ENCODE peak calls at places on chromosomes 12 and 14, in ten cellular contexts. One of them, this sample, is unnamed.

GRCh38 chr12:116404913-116405611 is 127.6 kb upstream of the MED13L start:
- DNase-seq in activated CD4-positive, alpha-beta T cell treated with anti-CD3 and anti-CD28 coated beads, Interleukin-2, amount 10 ng/mL, durations not matched to agents 7 days and 5 days: no peak
- DNase-seq in T-cell: no peak
- DNase-seq in EL: no peak
- DNase-seq in endothelial cell: no peak
- DNase-seq in colonic mucosa: peak
- DNase-seq in Right ventricle myocardium inferior: no peak
- DNase-seq in KBM-7: no peak
- DNase-seq in HuH-7.5: no peak
- DNase-seq in neural progenitor cell: no peak
- DNase-seq in this sample: no peak

GRCh38 chr12:11830298-11830937 is 180.9 kb downstream of the ETV6 start:
- DNase-seq in activated CD4-positive, alpha-beta T cell treated with anti-CD3 and anti-CD28 coated beads, Interleukin-2, amount 10 ng/mL, durations not matched to agents 7 days and 5 days: no peak
- DNase-seq in T-cell: no peak
- DNase-seq in EL: no peak
- DNase-seq in endothelial cell: no peak
- DNase-seq in colonic mucosa: no peak
- DNase-seq in Right ventricle myocardium inferior: no peak
- DNase-seq in KBM-7: no peak
- DNase-seq in HuH-7.5: no peak
- DNase-seq in neural progenitor cell: no peak
- DNase-seq in this sample: no peak

GRCh38 chr12:115756804-115757203 is 520.7 kb downstream of the MED13L start:
- DNase-seq in activated CD4-positive, alpha-beta T cell treated with anti-CD3 and anti-CD28 coated beads, Interleukin-2, amount 10 ng/mL, durations not matched to agents 7 days and 5 days: no peak
- DNase-seq in T-cell: no peak
- DNase-seq in EL: peak
- DNase-seq in endothelial cell: no peak
- DNase-seq in colonic mucosa: no peak
- DNase-seq in Right ventricle myocardium inferior: no peak
- DNase-seq in KBM-7: no peak
- DNase-seq in HuH-7.5: no peak
- DNase-seq in neural progenitor cell: no peak
- DNase-seq in this sample: no peak

GRCh38 chr12:123267991-123268843 is 3.4 kb downstream of the CDK2AP1 start:
- DNase-seq in activated CD4-positive, alpha-beta T cell treated with anti-CD3 and anti-CD28 coated beads, Interleukin-2, amount 10 ng/mL, durations not matched to agents 7 days and 5 days: no peak
- DNase-seq in T-cell: no peak
- DNase-seq in EL: no peak
- DNase-seq in endothelial cell: peak
- DNase-seq in colonic mucosa: peak
- DNase-seq in Right ventricle myocardium inferior: peak
- DNase-seq in KBM-7: peak
- DNase-seq in HuH-7.5: no peak
- DNase-seq in neural progenitor cell: no peak
- DNase-seq in this sample: peak

GRCh38 chr12:29640589-29641345 is 143.0 kb downstream of the TMTC1 start:
- DNase-seq in activated CD4-positive, alpha-beta T cell treated with anti-CD3 and anti-CD28 coated beads, Interleukin-2, amount 10 ng/mL, durations not matched to agents 7 days and 5 days: no peak
- DNase-seq in T-cell: no peak
- DNase-seq in EL: peak
- DNase-seq in endothelial cell: no peak
- DNase-seq in colonic mucosa: no peak
- DNase-seq in Right ventricle myocardium inferior: peak
- DNase-seq in KBM-7: no peak
- DNase-seq in HuH-7.5: no peak
- DNase-seq in neural progenitor cell: peak
- DNase-seq in this sample: peak

GRCh38 chr12:113465808-113466769 is 5.6 kb downstream of the LHX5 start:
- DNase-seq in activated CD4-positive, alpha-beta T cell treated with anti-CD3 and anti-CD28 coated beads, Interleukin-2, amount 10 ng/mL, durations not matched to agents 7 days and 5 days: no peak
- DNase-seq in T-cell: no peak
- DNase-seq in EL: no peak
- DNase-seq in endothelial cell: no peak
- DNase-seq in colonic mucosa: no peak
- DNase-seq in Right ventricle myocardium inferior: no peak
- DNase-seq in KBM-7: no peak
- DNase-seq in HuH-7.5: no peak
- DNase-seq in neural progenitor cell: peak
- DNase-seq in this sample: no peak

GRCh38 chr14:105012171-105012985 is 8.5 kb downstream of the CDCA4 start:
- DNase-seq in activated CD4-positive, alpha-beta T cell treated with anti-CD3 and anti-CD28 coated beads, Interleukin-2, amount 10 ng/mL, durations not matched to agents 7 days and 5 days: no peak
- DNase-seq in T-cell: no peak
- DNase-seq in EL: no peak
- DNase-seq in endothelial cell: no peak
- DNase-seq in colonic mucosa: no peak
- DNase-seq in Right ventricle myocardium inferior: peak
- DNase-seq in KBM-7: no peak
- DNase-seq in HuH-7.5: no peak
- DNase-seq in neural progenitor cell: no peak
- DNase-seq in this sample: no peak

GRCh38 chr14:95222151-95222631 is 64.9 kb upstream of the DICER1 start:
- DNase-seq in activated CD4-positive, alpha-beta T cell treated with anti-CD3 and anti-CD28 coated beads, Interleukin-2, amount 10 ng/mL, durations not matched to agents 7 days and 5 days: no peak
- DNase-seq in T-cell: no peak
- DNase-seq in EL: peak
- DNase-seq in endothelial cell: no peak
- DNase-seq in colonic mucosa: no peak
- DNase-seq in Right ventricle myocardium inferior: no peak
- DNase-seq in KBM-7: no peak
- DNase-seq in HuH-7.5: no peak
- DNase-seq in neural progenitor cell: no peak
- DNase-seq in this sample: no peak

GRCh38 chr12:4446335-4446734 is 720 bp upstream of the FGF6 start:
- DNase-seq in activated CD4-positive, alpha-beta T cell treated with anti-CD3 and anti-CD28 coated beads, Interleukin-2, amount 10 ng/mL, durations not matched to agents 7 days and 5 days: no peak
- DNase-seq in T-cell: no peak
- DNase-seq in EL: no peak
- DNase-seq in endothelial cell: no peak
- DNase-seq in colonic mucosa: no peak
- DNase-seq in Right ventricle myocardium inferior: no peak
- DNase-seq in KBM-7: no peak
- DNase-seq in HuH-7.5: no peak
- DNase-seq in neural progenitor cell: no peak
- DNase-seq in this sample: no peak

GRCh38 chr12:127334324-127334723 is 932.6 kb upstream of the TMEM132C start:
- DNase-seq in activated CD4-positive, alpha-beta T cell treated with anti-CD3 and anti-CD28 coated beads, Interleukin-2, amount 10 ng/mL, durations not matched to agents 7 days and 5 days: no peak
- DNase-seq in T-cell: no peak
- DNase-seq in EL: no peak
- DNase-seq in endothelial cell: no peak
- DNase-seq in colonic mucosa: no peak
- DNase-seq in Right ventricle myocardium inferior: no peak
- DNase-seq in KBM-7: no peak
- DNase-seq in HuH-7.5: no peak
- DNase-seq in neural progenitor cell: no peak
- DNase-seq in this sample: no peak

This sample was measured in right cardiac atrium.